ENCODE peak calls at places on chromosomes 1 and 21, in four cellular contexts. D, I, P and F are unnamed samples. For H3K9me3, the result is how much of the 10 kb centered on the place peaks cover.

GRCh38 chr1:12003762-12004161 is 15.5 kb upstream of the MIIP start:
- DNase-seq in D (no peak), I (no peak), P (no peak), F (no peak)

GRCh38 chr1:61050541-61051454 is 31.6 kb upstream of the NFIA start:
- DNase-seq in D (peak), I (no peak), P (peak), F (no peak)

GRCh38 chr1:61287734-61288133 is 205.4 kb downstream of the NFIA start:
- DNase-seq in D (no peak), I (no peak), P (no peak), F (no peak)

GRCh38 chr1:30601316-30602085 is 121.9 kb downstream of the MATN1 start:
- DNase-seq in D (peak), I (no peak), P (no peak), F (no peak)

GRCh38 chr1:117537291-117537920 is 68.4 kb upstream of the TENT5C start:
- DNase-seq in D (peak), I (no peak), P (no peak), F (no peak)

GRCh38 chr21:22552390-22552789 is 1554.2 kb downstream of the NCAM2 start:
- DNase-seq in D (no peak), I (no peak), P (no peak), F (no peak)

GRCh38 chr1:96076589-96076988 is 645.0 kb upstream of the PTBP2 start:
- DNase-seq in D (no peak), I (no peak), P (no peak), F (no peak)

GRCh38 chr1:56824956-56825355 is 5.8 kb upstream of the FYB2 start:
- DNase-seq in D (no peak), I (no peak), P (no peak), F (no peak)

GRCh38 chr1:244796719-244797406 is 38.6 kb upstream of the COX20 start:
- DNase-seq in D (no peak), I (no peak), P (no peak), F (peak)

GRCh38 chr1:38865112-38865715 is 5.6 kb upstream of the RRAGC start:
- DNase-seq in D (no peak), I (no peak), P (no peak), F (no peak)

GRCh38 chr1:175493999-175494336 is 249.4 kb downstream of the TNR start:
- DNase-seq in D (no peak), I (no peak), P (no peak), F (no peak)

GRCh38 chr21:43805275-43805800 is 16.0 kb downstream of the RRP1 start:
- DNase-seq in D (no peak), I (peak), P (no peak), F (no peak)

GRCh38 chr1:185144233-185144632 is 12.5 kb downstream of the TRMT1L start:
- DNase-seq in D (no peak), I (no peak), P (no peak), F (no peak)

GRCh38 chr1:2835650-2836159 is 34.2 kb upstream of the TTC34 start:
- DNase-seq in D (no peak), I (no peak), P (peak), F (no peak)

GRCh38 chr1:2833454-2834145 is 32.1 kb upstream of the TTC34 start:
- DNase-seq in D (no peak), I (no peak), P (no peak), F (no peak)

GRCh38 chr1:2836333-2836970 is 35.0 kb upstream of the TTC34 start:
- DNase-seq in D (no peak), I (no peak), P (peak), F (no peak)

GRCh38 chr1:2834146-2834475 is 32.6 kb upstream of the TTC34 start:
- DNase-seq in D (no peak), I (no peak), P (no peak), F (no peak)

DNA sequence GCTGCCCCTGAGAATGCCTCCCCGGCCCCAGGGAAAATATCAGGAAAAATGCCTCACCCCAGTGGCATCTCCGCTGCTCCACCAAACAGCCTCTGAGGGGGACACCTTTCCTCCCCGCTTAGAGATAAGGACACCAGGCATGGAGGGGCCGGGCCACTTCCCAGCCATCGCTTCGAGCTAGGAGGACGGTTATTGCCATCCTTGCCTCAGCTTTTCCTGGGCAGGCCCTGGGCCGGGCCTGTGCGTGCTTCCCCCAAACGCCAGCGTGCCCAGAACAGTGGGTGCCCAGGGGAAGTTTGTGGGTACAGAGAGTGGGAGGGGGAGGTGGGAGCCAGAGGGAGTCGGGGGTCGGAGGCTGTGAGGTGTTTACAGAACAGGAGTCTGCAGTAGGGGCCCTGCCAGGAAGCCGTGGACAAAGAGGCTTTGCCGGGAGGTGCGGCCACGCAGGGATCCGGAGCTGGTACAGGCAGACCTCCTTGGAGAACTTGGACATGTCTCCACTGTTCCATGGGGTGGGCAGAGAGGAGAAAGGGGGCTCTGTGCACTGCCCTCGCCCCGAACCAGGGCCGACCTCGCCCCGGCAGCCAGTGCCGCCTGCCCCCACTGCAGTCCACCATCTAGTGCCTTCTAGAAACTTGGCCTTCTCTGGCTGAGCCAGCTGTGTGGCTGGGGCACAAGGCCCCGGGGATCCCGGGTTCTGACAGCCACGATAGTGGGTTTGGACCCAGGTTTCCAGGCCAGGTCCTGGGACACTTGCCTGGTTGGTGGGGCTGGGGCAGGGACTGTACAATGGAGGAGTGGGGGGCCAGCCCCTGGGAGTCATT is 33.5 kb upstream of the TTC34 start:
- DNase-seq in D (no peak), I (no peak), P (peak), F (no peak)
- H3K9me3 ChIP-seq in D (under half), I (under half), P (under half), F (under half)

GRCh38 chr1:209816923-209817322 is 10.8 kb upstream of the UTP25 start:
- DNase-seq in D (no peak), I (no peak), P (no peak), F (no peak)
- H3K27ac ChIP-seq in D (no peak), I (no peak), P (no peak), F (no peak)

GRCh38 chr1:227654431-227654830 is 80.7 kb downstream of the JMJD4 start:
- DNase-seq in D (no peak), I (no peak), P (no peak), F (no peak)
- H3K9me3 ChIP-seq in D (half or more), I (under half), P (under half), F (half or more)

DNA sequence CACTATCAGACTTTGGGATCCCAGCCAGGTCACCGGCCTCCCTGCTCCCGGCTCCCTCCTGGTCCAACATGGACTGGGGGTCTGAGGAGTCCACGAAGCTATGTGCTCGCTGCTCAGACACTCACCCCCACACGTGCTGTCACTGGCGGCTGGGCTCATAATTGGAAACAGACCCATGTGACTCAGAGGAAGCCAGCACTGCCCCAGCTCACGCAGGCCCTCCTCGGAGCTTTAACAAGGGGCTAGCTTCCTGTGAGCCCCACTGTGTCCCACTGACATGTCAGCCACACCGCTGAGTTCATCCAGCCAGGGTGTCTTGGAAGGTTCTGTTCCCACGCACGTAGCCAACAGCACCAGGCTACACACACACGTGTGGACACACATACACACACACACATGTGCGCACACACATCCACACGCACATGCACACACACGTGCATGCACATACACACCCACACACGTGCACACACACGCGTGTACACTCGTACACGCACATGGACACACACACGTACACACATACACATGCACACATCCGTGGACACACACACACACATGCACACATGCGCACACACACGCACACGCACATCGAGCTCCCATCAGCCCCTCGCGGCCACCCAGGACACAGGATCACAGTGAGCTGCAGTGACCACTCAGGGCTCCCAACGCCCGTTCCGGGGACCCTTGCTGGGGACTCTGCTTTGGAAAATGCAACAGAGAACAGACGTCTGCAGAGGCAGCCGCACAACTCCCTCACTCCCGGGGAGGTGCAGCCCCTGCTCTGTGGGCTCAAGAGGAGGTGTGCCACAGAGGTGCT is 18.3 kb upstream of the COL6A2 start:
- DNase-seq in D (peak), I (no peak), P (peak), F (no peak)
- H3K27ac ChIP-seq in D (no peak), I (no peak), P (no peak), F (no peak)

GRCh38 chr1:248697907-248698306 is 4.7 kb downstream of the OR14I1 start:
- DNase-seq in D (no peak), I (no peak), P (no peak), F (no peak)

GRCh38 chr1:248699099-248699498 is 3.5 kb downstream of the OR14I1 start:
- DNase-seq in D (no peak), I (no peak), P (no peak), F (no peak)

GRCh38 chr1:248703674-248704073 is 1.1 kb upstream of the OR14I1 start:
- DNase-seq in D (no peak), I (no peak), P (no peak), F (no peak)

GRCh38 chr1:248704556-248704955 is 2.0 kb upstream of the OR14I1 start:
- DNase-seq in D (peak), I (no peak), P (no peak), F (no peak)

GRCh38 chr1:248702714-248703113 is at the start of gene OR14I1:
- DNase-seq in D (no peak), I (no peak), P (no peak), F (no peak)
- H3K9me3 ChIP-seq in D (under half), I (under half), P (under half), F (under half)